ENCODE peak calls at places on chromosomes 13 and 19, in four cellular contexts. T, H, F and A are unnamed samples.

GRCh38 chr19:45815501-45816216 is 551 bp upstream of the RSPH6A start:
- DNase-seq in T (no peak), H (no peak), F (no peak), A (no peak)

GRCh38 chr13:48942131-48942530 is 33.6 kb upstream of the FNDC3A start:
- DNase-seq in T (no peak), H (no peak), F (no peak), A (no peak)

GRCh38 chr19:49132974-49133609 is 13.7 kb downstream of the PPFIA3 start:
- DNase-seq in T (no peak), H (no peak), F (no peak), A (no peak)

GRCh38 chr13:27359203-27359821 is 65.1 kb upstream of the GTF3A start:
- DNase-seq in T (peak; percentile 74), H (peak; percentile 63), F (peak; percentile 64), A (peak; percentile 68)

GRCh38 chr19:18646535-18647370 is 9.9 kb downstream of the KLHL26 start:
- DNase-seq in T (no peak), H (no peak), F (no peak), A (no peak)

GRCh38 chr13:108957369-108958012 is 328.1 kb downstream of the MYO16 start:
- DNase-seq in T (no peak), H (no peak), F (no peak), A (no peak)

GRCh38 chr13:99374994-99375805 is 68.0 kb upstream of the GPR183 start:
- DNase-seq in T (peak; percentile 90), H (no peak), F (peak; percentile 30), A (peak; percentile 92)

GRCh38 chr19:9757544-9758501 is 10.7 kb downstream of the ZNF846 start:
- DNase-seq in T (no peak), H (no peak), F (no peak), A (no peak)

GRCh38 chr19:488505-489417 is 7.5 kb upstream of the MADCAM1 start:
- DNase-seq in T (peak; percentile 92), H (peak; percentile 98), F (peak; percentile 93), A (peak; percentile 87)

GRCh38 chr19:13995017-13995728 is 10.9 kb downstream of the RFX1 start:
- DNase-seq in T (no peak), H (no peak), F (no peak), A (no peak)

GRCh38 chr13:61664821-61665705 is 249.4 kb upstream of the PCDH20 start:
- DNase-seq in T (no peak), H (no peak), F (no peak), A (no peak)

GRCh38 chr19:4570423-4570822 is 10.9 kb upstream of the SEMA6B start:
- DNase-seq in T (no peak), H (no peak), F (no peak), A (no peak)

GRCh38 chr13:44431150-44431549 is 57.5 kb downstream of the SERP2 start:
- DNase-seq in T (no peak), H (no peak), F (no peak), A (no peak)

GRCh38 chr13:34174671-34175145 is 356.8 kb downstream of the RFC3 start:
- DNase-seq in T (no peak), H (no peak), F (no peak), A (no peak)

GRCh38 chr19:41433171-41433570 is 6.0 kb upstream of the B3GNT8 start:
- DNase-seq in T (no peak), H (no peak), F (no peak), A (no peak)

GRCh38 chr19:47331931-47332547 is at the start of gene C5AR2:
- DNase-seq in T (no peak), H (no peak), F (no peak), A (no peak)

GRCh38 chr13:112374271-112374670 is 1.9 kb upstream of the SPACA7 start:
- DNase-seq in T (no peak), H (no peak), F (no peak), A (no peak)

GRCh38 chr13:23349127-23349897 is 84.2 kb downstream of the SACS start:
- DNase-seq in T (no peak), H (no peak), F (no peak), A (no peak)

GRCh38 chr19:13980340-13980739 is 25.8 kb downstream of the RFX1 start:
- DNase-seq in T (no peak), H (no peak), F (no peak), A (no peak)

GRCh38 chr19:339262-339887 is 5.2 kb downstream of the MIER2 start:
- DNase-seq in T (no peak), H (no peak), F (no peak), A (no peak)

GRCh38 chr19:7992575-7992974 is 12.9 kb downstream of the ELAVL1 start:
- DNase-seq in T (no peak), H (no peak), F (no peak), A (no peak)

GRCh38 chr13:75365724-75366173 is 116.2 kb downstream of the TBC1D4 start:
- DNase-seq in T (no peak), H (no peak), F (no peak), A (no peak)

GRCh38 chr13:53778937-53779336 is 750.3 kb downstream of the OLFM4 start:
- DNase-seq in T (no peak), H (no peak), F (no peak), A (no peak)